ENCODE peak calls at places on chromosomes 1 and 21, in four cellular contexts. Y, P, V and W are unnamed samples.

GRCh38 chr21:30426732-30427131 is 1.0 kb upstream of the KRTAP13-3 start:
- DNase-seq in P (no peak), Y (no peak), V (no peak), W (no peak)

GRCh38 chr21:41357546-41357945 is 4.3 kb upstream of the MX2 start:
- DNase-seq in Y (no peak), P (no peak), V (no peak), W (no peak)

GRCh38 chr1:114314098-114314497 is 160.4 kb upstream of the SYT6 start:
- DNase-seq in P (no peak), V (no peak), Y (no peak), W (no peak)

GRCh38 chr1:160342520-160342919 is 530 bp downstream of the COPA start:
- DNase-seq in P (no peak), Y (no peak), V (no peak), W (no peak)

GRCh38 chr1:233439721-233440120 is 112.2 kb downstream of the MAP3K21 start:
- DNase-seq in V (no peak), Y (no peak), P (no peak), W (no peak)

GRCh38 chr21:43877936-43878575 is 13.0 kb downstream of the AGPAT3 start:
- DNase-seq in Y (no peak), V (no peak), P (no peak), W (no peak)

GRCh38 chr1:209633335-209633997 is 18.8 kb downstream of the LAMB3 start:
- DNase-seq in P (no peak), V (no peak), Y (no peak), W (no peak)

GRCh38 chr21:45440736-45441350 is 35.9 kb downstream of the COL18A1 start:
- DNase-seq in P (no peak), V (no peak), Y (no peak), W (no peak)

GRCh38 chr1:169680377-169681019 is 30.9 kb downstream of the SELL start:
- DNase-seq in P (no peak), V (peak), Y (no peak), W (no peak)

GRCh38 chr1:80363689-80364475 is 1357.4 kb upstream of the ADGRL4 start:
- DNase-seq in V (no peak), P (no peak), Y (no peak), W (no peak)

GRCh38 chr1:55724551-55725325 is 509.6 kb upstream of the USP24 start:
- DNase-seq in Y (no peak), P (no peak), V (no peak), W (no peak)

GRCh38 chr1:56707379-56707778 is 62.3 kb downstream of the PRKAA2 start:
- DNase-seq in V (no peak), Y (no peak), P (no peak), W (no peak)

GRCh38 chr1:200724064-200724463 is 14.6 kb upstream of the CAMSAP2 start:
- DNase-seq in Y (no peak), V (no peak), P (no peak), W (no peak)

GRCh38 chr1:74505133-74505532 is 7.3 kb downstream of the LRRC53 start:
- DNase-seq in V (no peak), P (no peak), Y (no peak), W (no peak)

GRCh38 chr21:28615276-28615675 is 377.4 kb downstream of the LTN1 start:
- DNase-seq in Y (no peak), V (no peak), P (no peak), W (no peak)

GRCh38 chr1:36471830-36472641 is 7.9 kb upstream of the MRPS15 start:
- DNase-seq in P (no peak), V (no peak), Y (no peak), W (no peak)

GRCh38 chr1:116909511-116910378 is at the start of gene PTGFRN:
- DNase-seq in V (no peak), Y (peak), P (no peak), W (peak)

GRCh38 chr1:226082959-226083302 is 20.4 kb downstream of the H3-3A start:
- DNase-seq in V (no peak), Y (no peak), P (no peak), W (peak)

GRCh38 chr1:6205849-6206845 is at the start of gene RNF207:
- DNase-seq in P (peak), Y (peak), V (no peak), W (peak)

GRCh38 chr21:45257673-45258341 is 29.9 kb downstream of the POFUT2 start:
- DNase-seq in V (no peak), P (no peak), Y (no peak), W (no peak)

GRCh38 chr1:213381572-213382084 is 330.6 kb downstream of the RPS6KC1 start:
- DNase-seq in P (no peak), Y (no peak), V (no peak), W (no peak)

GRCh38 chr1:182634306-182635072 is 30.3 kb upstream of the RGS16 start:
- DNase-seq in Y (no peak), V (no peak), P (no peak), W (no peak)

GRCh38 chr1:177122461-177122860 is 42.1 kb downstream of the ASTN1 start:
- DNase-seq in Y (no peak), V (no peak), P (no peak), W (no peak)

GRCh38 chr1:119787776-119788175 is 19.1 kb upstream of the HMGCS2 start:
- DNase-seq in Y (no peak), V (no peak), P (no peak), W (no peak)

GRCh38 chr1:68358439-68358838 is 91.3 kb downstream of the RPE65 start:
- DNase-seq in V (no peak), P (no peak), Y (no peak), W (no peak)

GRCh38 chr1:168340796-168341510 is 60.3 kb downstream of the TBX19 start:
- DNase-seq in Y (no peak), V (no peak), P (no peak), W (no peak)

GRCh38 chr1:100039571-100039970 is 69.8 kb downstream of the SLC35A3 start:
- DNase-seq in V (no peak), Y (no peak), P (no peak), W (no peak)

GRCh38 chr1:23101891-23102688 is 66.6 kb downstream of the LUZP1 start:
- DNase-seq in Y (no peak), P (no peak), V (no peak), W (no peak)

GRCh38 chr1:201877877-201878339 is 10.8 kb upstream of the SHISA4 start:
- DNase-seq in V (no peak), Y (peak), P (peak), W (peak)

GRCh38 chr1:28778021-28778420 is 33.9 kb upstream of the OPRD1 start:
- DNase-seq in V (no peak), Y (no peak), P (no peak), W (no peak)
- TF ChIP-seq FOXK2 in V (no peak), Y (no peak), P (no peak), W (no peak)

GRCh38 chr1:222171005-222171404 is 376.9 kb downstream of the HHIPL2 start:
- DNase-seq in P (peak), Y (no peak), V (peak), W (peak)
- TF ChIP-seq FOXK2 in P (no peak), Y (no peak), V (no peak), W (no peak)

GRCh38 chr1:172451002-172451443 is 7.2 kb upstream of the PIGC start:
- DNase-seq in P (peak), V (no peak), Y (no peak), W (no peak)
- TF ChIP-seq FOXK2 in P (no peak), V (no peak), Y (no peak), W (no peak)

DNA sequence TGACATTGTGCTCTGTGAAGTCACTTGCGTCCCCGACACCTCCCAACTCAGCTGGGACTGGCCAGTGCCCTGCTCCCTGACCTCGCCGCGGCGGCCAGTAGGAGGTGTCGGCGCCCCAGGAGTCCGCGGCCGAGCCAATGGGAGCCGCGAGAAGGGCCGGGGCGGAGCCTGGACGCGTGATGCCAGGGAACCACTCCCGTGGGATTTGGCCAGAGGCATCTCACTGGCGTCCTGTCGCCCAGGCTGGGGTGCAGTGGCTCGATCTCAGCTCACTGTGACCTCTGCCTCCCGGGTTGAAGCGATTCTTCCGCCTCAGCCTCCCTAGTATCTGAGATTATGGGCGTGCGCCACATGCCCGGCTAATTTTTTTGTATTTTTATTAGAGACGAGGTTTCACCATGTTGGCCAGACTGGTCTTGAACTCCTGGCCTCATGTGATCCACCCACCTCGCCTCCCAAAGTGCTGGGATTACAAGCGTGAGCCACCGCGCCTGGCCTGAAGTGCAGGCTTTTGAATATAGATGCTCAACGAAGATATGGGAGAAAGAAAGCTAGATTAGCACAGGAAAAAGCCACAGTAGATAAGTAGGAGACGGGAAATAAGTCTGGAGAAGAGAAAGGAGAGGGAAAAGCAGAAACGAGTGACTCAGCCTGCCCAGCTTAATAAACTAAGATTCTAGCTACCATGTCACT is 38.0 kb downstream of the ZBTB8OS start:
- DNase-seq in V (no peak), Y (peak), P (peak), W (peak)
- TF ChIP-seq FOXK2 in V (no peak), Y (no peak), P (no peak), W (no peak)

DNA sequence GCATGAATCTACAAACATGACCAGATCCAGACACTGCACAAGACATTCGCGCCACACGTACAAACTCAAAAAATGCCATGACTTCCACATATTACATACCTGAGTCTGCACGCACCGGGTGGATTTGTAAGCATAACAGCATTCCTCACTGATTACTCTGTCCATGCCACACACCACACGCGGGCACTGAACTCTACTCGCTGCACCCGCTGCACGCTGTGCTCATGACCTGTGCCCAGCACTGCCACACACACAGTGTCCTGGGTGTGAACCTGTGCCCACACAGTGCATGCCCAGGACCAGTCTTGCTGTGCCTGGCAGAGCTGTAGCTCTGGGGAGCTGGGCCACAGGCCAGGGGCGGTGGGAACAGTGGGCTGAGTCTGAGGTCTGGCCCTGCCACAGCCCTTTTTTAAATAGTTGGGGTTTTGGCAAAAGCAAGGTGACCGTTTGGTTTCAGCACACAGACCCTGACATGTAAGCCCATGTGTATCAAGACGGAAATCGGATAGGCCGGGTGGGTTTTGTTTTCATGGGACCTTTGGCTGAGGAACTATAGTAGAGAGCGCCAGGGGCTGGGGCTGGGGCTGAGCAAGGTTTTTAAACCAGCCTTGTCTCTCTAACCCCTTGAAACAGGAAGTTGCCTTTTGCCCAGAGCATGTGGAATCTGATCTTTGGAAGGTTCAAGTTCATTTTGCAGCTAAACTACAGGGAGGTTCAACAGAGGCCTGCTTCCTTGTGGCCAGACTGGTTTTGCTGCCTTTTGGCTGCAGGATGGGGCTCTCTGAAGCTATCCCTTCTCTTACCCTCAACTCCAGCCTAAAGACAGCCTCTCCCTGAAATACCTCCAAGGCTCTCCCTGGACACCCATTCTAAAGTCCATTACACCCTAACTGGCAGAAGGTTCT is 12.3 kb upstream of the GOLT1A start:
- DNase-seq in Y (no peak), P (peak), V (no peak), W (no peak)
- TF ChIP-seq FOXK2 in Y (no peak), P (no peak), V (no peak), W (no peak)

DNA sequence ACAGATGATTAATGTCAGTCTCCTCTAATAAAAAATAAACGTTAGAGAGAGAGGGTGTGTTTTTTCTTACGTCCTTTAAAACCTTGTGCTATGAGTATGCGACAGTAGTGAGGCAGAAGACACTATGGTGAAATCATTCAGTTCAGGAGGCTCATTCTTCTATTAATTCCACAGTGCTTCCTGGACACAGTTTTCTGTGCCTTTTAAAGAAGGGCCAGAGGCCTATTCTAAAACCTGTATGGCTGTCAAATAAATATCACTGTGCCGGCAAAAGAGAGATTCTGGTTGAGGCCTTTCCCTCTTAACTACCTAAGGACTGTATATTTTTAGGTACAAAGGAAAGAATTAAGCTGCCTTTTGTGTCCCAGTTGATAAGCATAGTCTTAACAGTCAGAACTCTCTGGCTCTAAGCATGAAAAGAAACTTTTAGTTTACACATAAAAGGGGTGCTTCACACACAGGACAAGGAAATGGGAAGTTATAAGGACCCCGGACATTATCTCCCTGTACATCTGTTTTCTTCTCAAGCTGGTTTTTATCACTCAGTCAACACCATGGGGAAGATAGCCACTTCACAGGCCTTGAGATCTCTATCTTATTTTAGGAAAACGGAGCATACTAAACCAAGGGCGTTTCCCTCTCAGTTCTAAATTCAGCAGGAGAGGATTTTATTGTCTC is 71.2 kb upstream of the HSPA13 start:
- DNase-seq in V (peak), Y (peak), P (no peak), W (no peak)
- TF ChIP-seq FOXK2 in V (no peak), Y (peak), P (no peak), W (no peak)

DNA sequence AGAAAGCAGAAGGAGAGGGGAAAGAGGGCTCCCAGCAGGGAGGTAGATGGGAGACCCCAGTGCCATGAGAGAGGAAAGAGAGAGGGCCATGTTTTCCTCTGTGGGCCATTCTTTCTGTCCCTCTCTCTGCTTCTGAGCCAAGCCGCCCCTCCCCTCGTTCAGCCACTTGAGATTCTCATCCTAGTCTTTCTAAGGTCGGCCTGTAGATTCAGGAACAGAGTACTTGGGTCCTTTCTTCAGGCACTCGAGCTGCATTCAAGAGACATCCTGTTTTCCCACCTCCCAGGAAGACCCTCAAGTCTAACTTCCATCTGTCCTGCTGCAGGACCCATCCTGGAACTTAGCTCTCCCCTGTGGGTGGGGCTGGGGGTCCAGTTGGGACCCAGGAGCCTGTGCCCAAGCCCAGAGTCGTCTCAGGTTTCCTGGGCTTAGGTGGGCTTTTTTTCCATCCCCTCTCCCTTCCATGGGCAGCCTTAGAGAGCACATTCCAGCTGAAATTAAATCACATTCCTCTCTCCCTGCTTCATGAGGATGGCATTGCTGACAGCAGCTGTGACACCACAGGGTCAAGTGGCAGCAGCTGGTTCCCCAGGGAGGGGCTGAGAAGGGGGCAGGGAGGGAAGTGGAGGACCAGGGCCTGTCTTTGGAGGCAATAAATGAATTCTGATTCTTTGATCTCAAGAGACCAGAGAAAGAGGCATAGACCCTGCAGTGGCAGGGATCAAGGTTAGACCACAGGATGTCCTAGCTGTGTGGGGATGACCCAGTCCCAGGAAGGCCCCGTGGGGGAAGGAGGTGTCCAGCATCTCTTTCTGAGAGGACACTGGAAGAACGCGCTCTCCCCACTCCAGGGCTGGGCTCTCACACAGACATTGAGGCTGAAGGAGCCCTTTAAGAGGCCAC is 12.9 kb downstream of the NES start:
- DNase-seq in P (peak), Y (no peak), V (no peak), W (no peak)
- TF ChIP-seq FOXK2 in P (no peak), Y (no peak), V (no peak), W (no peak)

GRCh38 chr1:32741067-32741416 is 38.5 kb upstream of the SYNC start:
- DNase-seq in P (no peak), V (no peak), Y (no peak), W (no peak)

GRCh38 chr1:32743380-32744062 is 41.0 kb upstream of the SYNC start:
- DNase-seq in Y (no peak), P (no peak), V (no peak), W (no peak)

GRCh38 chr1:32742956-32743355 is 40.4 kb upstream of the SYNC start:
- DNase-seq in V (no peak), Y (peak), P (no peak), W (no peak)

GRCh38 chr1:32742132-32742947 is 39.8 kb upstream of the SYNC start:
- DNase-seq in V (no peak), P (peak), Y (peak), W (no peak)

GRCh38 chr1:32741417-32742131 is 39.0 kb upstream of the SYNC start:
- DNase-seq in P (no peak), V (no peak), Y (peak), W (peak)
- TF ChIP-seq FOXK2 in P (no peak), V (no peak), Y (no peak), W (no peak)